ENCODE peak calls at places on chromosomes 1 and 21, in nine cellular contexts. X is ELF-1; D is stimulated activated CD4-positive, alpha-beta T cell treated with anti-CD3 and anti-CD28 coated beads, TNF-alpha, amount 100 ng/mL, for 24 hours; I is skeletal muscle cell; E is mucosa of gallbladder; Q is RWPE1; Z is globus pallidus; T is EL; C is CD8-positive, alpha-beta T cell. W is an unnamed sample.

GRCh38 chr1:209485167-209485566 is 98.3 kb upstream of the CAMK1G start:
- DNase-seq in X (no peak), D (no peak), I (peak), E (no peak), Q (peak), Z (no peak), T (peak), C (no peak), W (no peak)

GRCh38 chr1:13706058-13706457 is 6.1 kb downstream of the PRDM2 start:
- DNase-seq in X (no peak), D (no peak), I (no peak), E (no peak), Q (no peak), Z (no peak), T (no peak), C (no peak), W (no peak)

GRCh38 chr1:45038240-45038639 is 26.2 kb downstream of the UROD start:
- DNase-seq in X (no peak), D (no peak), I (no peak), E (no peak), Q (no peak), Z (no peak), T (no peak), C (no peak), W (no peak)

GRCh38 chr1:234706199-234706598 is 96.2 kb upstream of the IRF2BP2 start:
- DNase-seq in X (no peak), D (no peak), I (no peak), E (no peak), Q (no peak), Z (no peak), T (no peak), C (no peak), W (no peak)

GRCh38 chr1:117879284-117879683 is 50.1 kb downstream of the GDAP2 start:
- DNase-seq in X (no peak), D (no peak), I (no peak), E (no peak), Q (no peak), Z (no peak), T (no peak), C (no peak), W (no peak)

GRCh38 chr1:63836830-63837229 is 63.0 kb downstream of the ROR1 start:
- DNase-seq in X (no peak), D (no peak), I (no peak), E (no peak), Q (no peak), Z (no peak), T (no peak), C (no peak), W (no peak)

GRCh38 chr1:54833146-54833545 is 32.0 kb upstream of the TTC22 start:
- DNase-seq in X (no peak), D (no peak), I (no peak), E (no peak), Q (no peak), Z (no peak), T (no peak), C (no peak), W (no peak)

GRCh38 chr1:155093938-155094621 is 15.4 kb downstream of the EFNA3 start:
- DNase-seq in X (peak), D (no peak), I (no peak), E (no peak), Q (no peak), Z (peak), T (peak), C (no peak), W (no peak)

GRCh38 chr1:115225993-115226700 is 111.9 kb downstream of the NGF start:
- DNase-seq in X (no peak), D (no peak), I (no peak), E (no peak), Q (no peak), Z (no peak), T (no peak), C (no peak), W (no peak)

GRCh38 chr1:18736958-18737357 is 106.3 kb downstream of the PAX7 start:
- DNase-seq in X (no peak), D (no peak), I (no peak), E (no peak), Q (no peak), Z (no peak), T (no peak), C (no peak), W (no peak)

GRCh38 chr1:27402349-27402754 is 9.9 kb downstream of the GPR3 start:
- DNase-seq in X (peak), D (no peak), I (no peak), E (peak), Q (no peak), Z (peak), T (peak), C (peak), W (no peak)

GRCh38 chr1:212482006-212482351 is 49.3 kb downstream of the NENF start:
- DNase-seq in X (no peak), D (no peak), I (no peak), E (peak), Q (no peak), Z (no peak), T (no peak), C (no peak), W (no peak)

GRCh38 chr1:206933333-206933945 is 11.7 kb upstream of the FCMR start:
- DNase-seq in X (peak), D (peak), I (no peak), E (no peak), Q (no peak), Z (no peak), T (peak), C (peak), W (peak)

GRCh38 chr1:8082945-8083344 is 56.8 kb upstream of the ERRFI1 start:
- DNase-seq in X (no peak), D (no peak), I (peak), E (no peak), Q (no peak), Z (no peak), T (peak), C (no peak), W (no peak)

GRCh38 chr21:44867999-44868700 is 5.3 kb downstream of the PTTG1IP start:
- DNase-seq in X (no peak), D (no peak), I (no peak), E (no peak), Q (no peak), Z (no peak), T (no peak), C (peak), W (peak)

GRCh38 chr21:14991957-14992356 is 72.8 kb downstream of the NRIP1 start:
- DNase-seq in X (no peak), D (no peak), I (no peak), E (no peak), Q (no peak), Z (no peak), T (no peak), C (no peak), W (no peak)

GRCh38 chr1:10630661-10631120 is 155.9 kb downstream of the PEX14 start:
- DNase-seq in X (no peak), D (no peak), I (no peak), E (no peak), Q (no peak), Z (no peak), T (no peak), C (no peak), W (no peak)

GRCh38 chr1:165047985-165048384 is 308.5 kb downstream of the LMX1A start:
- DNase-seq in X (peak), D (no peak), I (no peak), E (no peak), Q (no peak), Z (peak), T (no peak), C (no peak), W (no peak)

GRCh38 chr1:179440971-179441370 is 75.2 kb downstream of the AXDND1 start:
- DNase-seq in X (no peak), D (no peak), I (no peak), E (peak), Q (no peak), Z (no peak), T (no peak), C (no peak), W (no peak)

GRCh38 chr1:53595906-53596305 is 136.7 kb downstream of the DMRTB1 start:
- DNase-seq in X (no peak), D (no peak), I (no peak), E (no peak), Q (no peak), Z (no peak), T (no peak), C (no peak), W (no peak)

GRCh38 chr1:230084408-230085177 is 17.6 kb downstream of the GALNT2 start:
- DNase-seq in X (peak), D (peak), I (peak), E (peak), Q (peak), Z (peak), T (peak), C (peak), W (no peak)

GRCh38 chr1:116415699-116416533 is 42.9 kb downstream of the ATP1A1 start:
- DNase-seq in X (peak), D (no peak), I (no peak), E (no peak), Q (no peak), Z (peak), T (no peak), C (no peak), W (no peak)

GRCh38 chr1:76302711-76303347 is 228.3 kb downstream of the ST6GALNAC3 start:
- DNase-seq in X (no peak), D (no peak), I (no peak), E (no peak), Q (no peak), Z (no peak), T (peak), C (no peak), W (no peak)

GRCh38 chr1:84272401-84272800 is 29.1 kb upstream of the SAMD13 start:
- DNase-seq in X (peak), D (no peak), I (no peak), E (peak), Q (peak), Z (no peak), T (no peak), C (no peak), W (no peak)

GRCh38 chr1:227899820-227900449 is 47.8 kb downstream of the WNT9A start:
- DNase-seq in X (peak), D (no peak), I (no peak), E (no peak), Q (no peak), Z (no peak), T (no peak), C (peak), W (no peak)

GRCh38 chr1:207923561-207923960 is 12.6 kb upstream of the CD34 start:
- DNase-seq in X (no peak), D (no peak), I (no peak), E (no peak), Q (no peak), Z (no peak), T (no peak), C (no peak), W (no peak)

GRCh38 chr1:67324068-67324467 is 16.4 kb downstream of the IL12RB2 start:
- DNase-seq in X (no peak), D (no peak), I (no peak), E (no peak), Q (no peak), Z (no peak), T (no peak), C (no peak), W (no peak)

GRCh38 chr1:23593556-23594148 is 34.4 kb upstream of the ID3 start:
- DNase-seq in X (peak), D (no peak), I (no peak), E (no peak), Q (peak), Z (no peak), T (no peak), C (no peak), W (no peak)

GRCh38 chr1:215992620-215993019 is 425.5 kb downstream of the KCTD3 start:
- DNase-seq in X (peak), D (no peak), I (no peak), E (no peak), Q (peak), Z (peak), T (peak), C (no peak), W (no peak)

GRCh38 chr1:77794550-77794949 is 15.1 kb downstream of the MIGA1 start:
- DNase-seq in X (no peak), D (no peak), I (no peak), E (no peak), Q (no peak), Z (no peak), T (no peak), C (no peak), W (no peak)

GRCh38 chr1:29122987-29123870 is 474 bp downstream of the TMEM200B start:
- DNase-seq in X (peak), D (no peak), I (no peak), E (no peak), Q (no peak), Z (no peak), T (peak), C (peak), W (no peak)

GRCh38 chr1:222064388-222065201 is 322.7 kb upstream of the DUSP10 start:
- DNase-seq in X (no peak), D (no peak), I (peak), E (no peak), Q (no peak), Z (no peak), T (peak), C (no peak), W (no peak)

W was measured in CD8-positive, alpha-beta memory T cell.